ENCODE peak calls at places on chromosomes 11 and 22, in five cellular contexts. P is mucosa of gallbladder; Z is psoas muscle; J is amygdala; T is stimulated activated CD4-positive, alpha-beta T cell treated with anti-CD3 and anti-CD28 coated beads, Interleukin-4, amount 100 ng/mL, for 48 hours. Y is an unnamed sample.

GRCh38 chr11:47768090-47768620 is 1.0 kb upstream of the FNBP4 start:
- DNase-seq in T (peak), P (peak), J (no peak), Z (peak), Y (no peak)

GRCh38 chr11:68259122-68259959 is 12.4 kb downstream of the C11orf24 start:
- DNase-seq in Z (no peak), P (no peak), J (no peak), T (no peak), Y (no peak)

GRCh38 chr11:61054513-61054912 is 47.8 kb upstream of the CD5 start:
- DNase-seq in P (no peak), T (no peak), Z (no peak), J (no peak), Y (no peak)

GRCh38 chr22:43537019-43537585 is 125.3 kb downstream of the MPPED1 start:
- DNase-seq in Z (no peak), J (no peak), P (no peak), T (no peak), Y (no peak)

GRCh38 chr11:61700221-61700620 is 20.0 kb downstream of the DAGLA start:
- DNase-seq in T (no peak), Z (no peak), J (no peak), P (peak), Y (no peak)

GRCh38 chr11:132101861-132102260 is 731.4 kb downstream of the NTM start:
- DNase-seq in P (no peak), Z (no peak), J (no peak), T (no peak), Y (no peak)

GRCh38 chr11:2426826-2427521 is 17.3 kb downstream of the TRPM5 start:
- DNase-seq in T (no peak), J (no peak), P (peak), Z (no peak), Y (no peak)

GRCh38 chr11:22792497-22792896 is 37.1 kb downstream of the SVIP start:
- DNase-seq in J (peak), P (peak), Z (no peak), T (no peak), Y (no peak)

GRCh38 chr11:121761171-121761570 is 308.4 kb upstream of the SORL1-AS1 start:
- DNase-seq in T (no peak), J (no peak), P (no peak), Z (no peak), Y (no peak)

GRCh38 chr11:74321487-74322188 is 10.2 kb upstream of the P4HA3 start:
- DNase-seq in P (no peak), J (no peak), T (peak), Z (no peak), Y (no peak)

GRCh38 chr11:88507771-88508557 is 170.4 kb upstream of the CTSC start:
- DNase-seq in J (no peak), T (no peak), P (no peak), Z (no peak), Y (no peak)

GRCh38 chr11:134719397-134719796 is 307.4 kb upstream of the B3GAT1 start:
- DNase-seq in P (no peak), J (no peak), Z (no peak), T (no peak), Y (no peak)

GRCh38 chr11:57641426-57641825 is 8.3 kb downstream of the YPEL4 start:
- DNase-seq in Z (no peak), J (no peak), T (no peak), P (no peak), Y (no peak)

GRCh38 chr11:62153087-62153395 is 29.2 kb downstream of the INCENP start:
- DNase-seq in Z (no peak), P (no peak), J (no peak), T (no peak), Y (no peak)

GRCh38 chr22:49525366-49525765 is 302.3 kb downstream of the BRD1 start:
- DNase-seq in Z (no peak), J (no peak), P (no peak), T (no peak), Y (no peak)

GRCh38 chr11:69131644-69132300 is 24.0 kb upstream of the SMIM38 start:
- DNase-seq in T (no peak), J (no peak), Z (peak), P (peak), Y (no peak)

Y was measured in activated T-helper 1 cell treated with anti-CD3 and anti-CD28 coated beads, Interleukin-2, amount 50 U/mL, for 16 hours.